ENCODE peak calls at places on chromosomes 16 and 17, in eight cellular contexts. B is vagina, Z is cardiac muscle cell, M is lower lobe of right lung, Q is psoas muscle, K is OCI-LY7, S is tibial nerve, C is dorsolateral prefrontal cortex. N is an unnamed sample.

GRCh38 chr17:18000044-18000443 is 27.4 kb downstream of the DRC3 start:
- DNase-seq in B (no peak), Z (no peak), M (no peak), Q (no peak), K (no peak), S (no peak), C (no peak), N (no peak)

GRCh38 chr16:46789075-46789474 is 40.9 kb upstream of the MYLK3 start:
- DNase-seq in B (no peak), Z (no peak), M (no peak), Q (no peak), K (no peak), S (no peak), C (no peak), N (no peak)

GRCh38 chr16:48535831-48536599 is 74.0 kb downstream of the N4BP1 start:
- DNase-seq in B (peak; percentile 90), Z (no peak), M (peak; percentile 66), Q (peak; percentile 85), K (no peak), S (no peak), C (no peak), N (peak; percentile 64)

GRCh38 chr16:78390828-78391227 is 291.4 kb downstream of the WWOX start:
- DNase-seq in B (no peak), Z (no peak), M (no peak), Q (no peak), K (no peak), S (no peak), C (no peak), N (no peak)

GRCh38 chr17:8465381-8466158 is 29.9 kb downstream of the NDEL1 start:
- DNase-seq in B (no peak), Z (no peak), M (no peak), Q (no peak), K (no peak), S (no peak), C (no peak), N (no peak)

GRCh38 chr17:79852748-79853147 is 13.5 kb upstream of the CBX4 start:
- DNase-seq in B (no peak), Z (no peak), M (no peak), Q (no peak), K (no peak), S (no peak), C (no peak), N (no peak)

GRCh38 chr17:13323990-13324389 is 277.7 kb downstream of the HS3ST3A1 start:
- DNase-seq in B (no peak), Z (no peak), M (no peak), Q (no peak), K (no peak), S (no peak), C (no peak), N (no peak)

GRCh38 chr17:42403150-42403549 is 14.9 kb upstream of the STAT3 start:
- DNase-seq in B (no peak), Z (peak; percentile 49), M (no peak), Q (no peak), K (peak; percentile 59), S (no peak), C (no peak), N (peak; percentile 78)

GRCh38 chr16:23155445-23156049 is 6.3 kb upstream of the USP31 start:
- DNase-seq in B (no peak), Z (peak; percentile 27), M (no peak), Q (no peak), K (peak; percentile 45), S (no peak), C (no peak), N (peak; percentile 21)

GRCh38 chr16:3999479-3999868 is 116.8 kb downstream of the ADCY9 start:
- DNase-seq in B (no peak), Z (peak; percentile 20), M (peak; percentile 43), Q (peak; percentile 77), K (no peak), S (no peak), C (no peak), N (no peak)

GRCh38 chr17:74186498-74186897 is 17.0 kb upstream of the RPL38 start:
- DNase-seq in B (no peak), Z (no peak), M (peak; percentile 23), Q (no peak), K (no peak), S (no peak), C (no peak), N (no peak)

GRCh38 chr16:31869511-31870201 is 4.0 kb upstream of the ZNF267 start:
- DNase-seq in B (peak; percentile 82), Z (peak; percentile 29), M (peak; percentile 57), Q (no peak), K (peak; percentile 85), S (peak; percentile 70), C (no peak), N (no peak)

GRCh38 chr17:80270836-80271235 is 10.2 kb downstream of the RNF213 start:
- DNase-seq in B (no peak), Z (peak; percentile 46), M (no peak), Q (no peak), K (peak; percentile 62), S (no peak), C (no peak), N (peak; percentile 89)

GRCh38 chr16:85663891-85664321 is 24.8 kb downstream of the GINS2 start:
- DNase-seq in B (no peak), Z (no peak), M (peak; percentile 53), Q (peak; percentile 80), K (no peak), S (no peak), C (no peak), N (no peak)

GRCh38 chr17:28716740-28717577 is 709 bp downstream of the RAB34 start:
- DNase-seq in B (no peak), Z (peak; percentile 51), M (peak; percentile 67), Q (peak; percentile 64), K (no peak), S (no peak), C (no peak), N (no peak)

GRCh38 chr17:36592316-36592710 is 634 bp downstream of the DHRS11 start:
- DNase-seq in B (no peak), Z (peak; percentile 23), M (peak; percentile 46), Q (peak; percentile 58), K (no peak), S (no peak), C (no peak), N (peak; percentile 46)

GRCh38 chr16:2194852-2195315 is 1.5 kb downstream of the CASKIN1 start:
- DNase-seq in B (no peak), Z (peak; percentile 51), M (no peak), Q (no peak), K (peak; percentile 68), S (no peak), C (no peak), N (peak; percentile 81)
- H3K4me3 ChIP-seq in B (no peak overlapping the region), Z (peak overlapping the region; percentile 80), M (no peak overlapping the region), Q (peak overlapping the region; percentile 55), K (no peak overlapping the region), S (no peak overlapping the region), C (peak overlapping the region; percentile 68), N (peak overlapping the region; percentile 51)

GRCh38 chr16:7602424-7602935 is 269.8 kb downstream of the RBFOX1 start:
- DNase-seq in B (no peak), Z (no peak), M (no peak), Q (no peak), K (no peak), S (no peak), C (no peak), N (no peak)

GRCh38 chr16:7601100-7601499 is 268.5 kb downstream of the RBFOX1 start:
- DNase-seq in B (no peak), Z (no peak), M (no peak), Q (no peak), K (no peak), S (no peak), C (no peak), N (no peak)

DNA sequence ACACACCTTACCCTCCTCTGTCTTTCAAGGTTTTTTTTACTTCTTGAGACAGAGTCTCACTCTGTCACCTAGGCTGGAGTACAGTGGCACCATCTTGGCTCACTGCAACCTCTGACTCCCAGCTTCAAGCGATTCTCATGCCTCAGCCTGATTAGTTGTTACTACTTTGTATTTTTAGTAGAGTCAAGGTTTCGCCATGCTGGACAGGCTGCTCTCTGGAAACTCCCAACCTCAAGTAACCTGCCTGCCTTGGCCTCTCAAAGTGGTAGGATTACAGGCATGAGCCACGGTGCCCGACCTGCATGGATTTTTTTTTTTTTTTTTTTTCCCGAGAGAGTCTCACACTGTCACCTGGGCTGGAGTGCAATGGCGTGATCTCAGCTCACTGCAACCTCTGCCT is 273.2 kb downstream of the RBFOX1 start:
- DNase-seq in B (no peak), Z (no peak), M (no peak), Q (no peak), K (no peak), S (no peak), C (no peak), N (no peak)
- TF ChIP-seq CTCF in B (no peak), Z (no peak), M (no peak), Q (no peak), K (no peak), S (no peak), C (no peak), N (no peak)

DNA sequence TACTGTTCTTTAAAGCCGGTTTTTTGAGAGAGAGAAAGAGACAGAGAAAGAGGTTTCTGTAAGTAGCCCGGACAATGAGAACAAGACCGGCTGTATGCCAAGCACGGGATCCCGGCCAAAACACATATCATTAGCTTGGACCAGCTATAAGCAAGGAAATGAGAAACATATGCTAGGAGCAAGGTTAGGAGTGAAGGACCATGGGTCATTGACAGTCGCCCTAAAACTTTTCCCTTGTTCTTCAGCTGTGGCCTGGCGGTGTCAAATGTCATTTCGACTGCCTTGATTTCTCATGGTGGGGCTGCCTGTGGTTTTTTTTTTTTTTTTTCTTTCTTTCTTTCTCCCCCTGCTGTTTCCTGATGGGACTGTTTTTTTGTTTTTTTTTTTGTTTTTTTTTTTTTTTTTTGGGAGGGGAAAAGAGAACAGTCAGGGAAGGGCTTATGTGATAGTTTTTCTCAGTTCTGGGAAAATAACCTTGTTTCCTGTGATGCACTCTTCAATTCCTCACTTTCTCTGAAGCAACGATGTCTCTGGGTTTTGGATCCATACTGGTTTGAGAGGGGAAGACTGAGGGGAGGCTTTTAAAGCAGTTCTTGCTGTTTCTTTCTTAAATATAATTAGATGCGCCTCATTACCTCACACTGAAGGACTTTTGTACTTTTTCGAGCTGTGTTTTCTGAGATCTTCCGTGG is 124.8 kb upstream of the ZFHX3 start:
- DNase-seq in B (no peak), Z (peak; percentile 30), M (peak; percentile 71), Q (peak; percentile 73), K (no peak), S (peak; percentile 83), C (no peak), N (no peak)
- H3K27ac ChIP-seq in B (peak overlapping the region; percentile 68), Z (no peak overlapping the region), M (peak overlapping the region; percentile 67), Q (peak overlapping the region; percentile 50), K (no peak overlapping the region), S (peak overlapping the region; percentile 90), C (no peak overlapping the region), N (no peak overlapping the region)

GRCh38 chr17:4500188-4500565 is 1.5 kb downstream of the SPNS2 start:
- DNase-seq in B (no peak), Z (no peak), M (no peak), Q (no peak), K (no peak), S (no peak), C (no peak), N (no peak)

GRCh38 chr17:4501295-4501949 is 2.7 kb downstream of the SPNS2 start:
- DNase-seq in B (no peak), Z (no peak), M (no peak), Q (no peak), K (no peak), S (no peak), C (no peak), N (no peak)

GRCh38 chr17:4499431-4500187 is 928 bp downstream of the SPNS2 start:
- DNase-seq in B (no peak), Z (no peak), M (no peak), Q (no peak), K (no peak), S (no peak), C (peak; percentile 65), N (peak; percentile 42)

GRCh38 chr17:4497101-4497824 is 1.4 kb upstream of the SPNS2 start:
- DNase-seq in B (no peak), Z (no peak), M (no peak), Q (peak; percentile 72), K (peak; percentile 69), S (no peak), C (no peak), N (peak; percentile 50)

GRCh38 chr17:4498461-4499397 is at the start of gene SPNS2:
- DNase-seq in B (no peak), Z (peak; percentile 84), M (peak; percentile 77), Q (peak; percentile 83), K (peak; percentile 85), S (no peak), C (peak; percentile 75), N (peak; percentile 73)
- H3K4me3 ChIP-seq in B (peak within 1 kb of the TSS; percentile 49), Z (peak within 1 kb of the TSS; percentile 38), M (peak within 1 kb of the TSS; percentile 61), Q (peak within 1 kb of the TSS; percentile 60), K (peak within 1 kb of the TSS; percentile 52), S (peak within 1 kb of the TSS; percentile 42), C (peak within 1 kb of the TSS; percentile 74), N (peak within 1 kb of the TSS; percentile 67)

N was measured in WERI-Rb-1.